ENCODE peak calls at places on chromosome 16, in four cellular contexts. One of them, this sample, is unnamed.

GRCh38 chr16:24539850-24540484 is 601 bp downstream of the RBBP6 start:
- DNase-seq in HCT116: no peak
- DNase-seq in HepG2: no peak
- DNase-seq in H1: no peak
- DNase-seq in this sample: no peak

GRCh38 chr16:69851491-69852240 is 89.5 kb downstream of the WWP2 start:
- DNase-seq in H1: no peak
- DNase-seq in HCT116: no peak
- DNase-seq in HepG2: no peak
- DNase-seq in this sample: no peak

GRCh38 chr16:6864670-6865069 is 468.0 kb upstream of the RBFOX1 start:
- DNase-seq in HepG2: no peak
- DNase-seq in H1: no peak
- DNase-seq in HCT116: no peak
- DNase-seq in this sample: no peak

GRCh38 chr16:67236551-67237395 is 9.8 kb downstream of the TMEM208 start:
- DNase-seq in H1: peak; percentile 98
- DNase-seq in HepG2: peak; percentile 46
- DNase-seq in HCT116: peak; percentile 69
- DNase-seq in this sample: peak; percentile 68

GRCh38 chr16:12089492-12090161 is 113.1 kb downstream of the SNX29 start:
- DNase-seq in HepG2: peak; percentile 48
- DNase-seq in HCT116: peak; percentile 12
- DNase-seq in H1: peak; percentile 66
- DNase-seq in this sample: no peak

GRCh38 chr16:1690810-1691209 is 12.7 kb downstream of the JPT2 start:
- DNase-seq in H1: no peak
- DNase-seq in HCT116: no peak
- DNase-seq in HepG2: no peak
- DNase-seq in this sample: no peak

GRCh38 chr16:13223666-13224065 is 322.3 kb downstream of the SHISA9 start:
- DNase-seq in H1: no peak
- DNase-seq in HepG2: no peak
- DNase-seq in HCT116: no peak
- DNase-seq in this sample: no peak

GRCh38 chr16:70527315-70527996 is 3.8 kb downstream of the SF3B3 start:
- DNase-seq in HepG2: no peak
- DNase-seq in H1: no peak
- DNase-seq in HCT116: no peak
- DNase-seq in this sample: no peak

GRCh38 chr16:30615358-30616076 is 5.3 kb upstream of the ZNF689 start:
- DNase-seq in HepG2: peak; percentile 76
- DNase-seq in H1: peak; percentile 100
- DNase-seq in HCT116: peak; percentile 48
- DNase-seq in this sample: peak; percentile 68

GRCh38 chr16:2008009-2008526 is 1.6 kb downstream of the ZNF598 start:
- DNase-seq in HepG2: no peak
- DNase-seq in H1: no peak
- DNase-seq in HCT116: no peak
- DNase-seq in this sample: no peak

GRCh38 chr16:1003551-1004347 is 22.2 kb downstream of the SOX8 start:
- DNase-seq in HepG2: no peak
- DNase-seq in HCT116: no peak
- DNase-seq in H1: no peak
- DNase-seq in this sample: no peak

GRCh38 chr16:55051571-55051970 is 120.9 kb downstream of the IRX5 start:
- DNase-seq in HepG2: no peak
- DNase-seq in H1: no peak
- DNase-seq in HCT116: no peak
- DNase-seq in this sample: no peak

GRCh38 chr16:55048745-55049144 is 118.1 kb downstream of the IRX5 start:
- DNase-seq in H1: no peak
- DNase-seq in HCT116: no peak
- DNase-seq in HepG2: no peak
- DNase-seq in this sample: no peak

GRCh38 chr16:55053071-55053415 is 122.4 kb downstream of the IRX5 start:
- DNase-seq in H1: no peak
- DNase-seq in HCT116: no peak
- DNase-seq in HepG2: no peak
- DNase-seq in this sample: no peak

GRCh38 chr16:55055262-55055661 is 124.6 kb downstream of the IRX5 start:
- DNase-seq in H1: no peak
- DNase-seq in HCT116: no peak
- DNase-seq in HepG2: no peak
- DNase-seq in this sample: peak; percentile 15

GRCh38 chr16:55052335-55053070 is 121.8 kb downstream of the IRX5 start:
- DNase-seq in HCT116: no peak
- DNase-seq in HepG2: no peak
- DNase-seq in H1: no peak
- DNase-seq in this sample: no peak
- TF ChIP-seq ZNF274 in HCT116: no peak
- TF ChIP-seq ZNF274 in HepG2: no peak
- TF ChIP-seq ZNF274 in H1: no peak
- TF ChIP-seq ZNF274 in this sample: no peak

GRCh38 chr16:74111583-74111982 is 185.0 kb upstream of the PSMD7 start:
- DNase-seq in HCT116: no peak
- DNase-seq in HepG2: no peak
- DNase-seq in H1: no peak
- DNase-seq in this sample: no peak
- TF ChIP-seq YY1 in HCT116: no peak
- TF ChIP-seq YY1 in HepG2: no peak
- TF ChIP-seq YY1 in H1: no peak
- TF ChIP-seq YY1 in this sample: no peak

DNA sequence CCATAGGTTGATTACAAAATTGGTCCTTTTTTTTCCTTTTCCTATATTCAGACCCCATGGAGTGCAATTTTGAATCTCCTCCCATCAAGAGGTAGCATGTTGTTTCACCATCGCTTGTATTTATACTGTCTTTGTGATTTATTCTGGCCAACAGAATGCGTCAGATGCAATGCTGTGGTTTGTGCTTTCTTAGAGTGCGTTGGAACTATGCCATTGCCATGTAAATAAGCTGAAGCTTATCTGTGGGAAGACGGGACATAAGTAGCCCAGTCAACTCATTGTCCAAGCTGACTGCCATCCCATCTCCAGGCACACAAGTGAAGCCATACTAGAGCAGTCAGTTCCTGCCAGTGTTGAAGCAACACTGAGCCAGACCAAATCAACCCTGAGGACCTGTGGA is 1339.3 kb upstream of the GOT2 start:
- DNase-seq in HCT116: no peak
- DNase-seq in HepG2: no peak
- DNase-seq in H1: no peak
- DNase-seq in this sample: no peak
- TF ChIP-seq ZNF274 in HCT116: no peak
- TF ChIP-seq ZNF274 in HepG2: no peak
- TF ChIP-seq ZNF274 in H1: no peak
- TF ChIP-seq ZNF274 in this sample: no peak

GRCh38 chr16:19001788-19002187 is 18.1 kb downstream of the TMC7 start:
- DNase-seq in HCT116: no peak
- DNase-seq in HepG2: no peak
- DNase-seq in H1: no peak
- DNase-seq in this sample: no peak
- TF ChIP-seq YY1 in HCT116: no peak
- TF ChIP-seq YY1 in HepG2: no peak
- TF ChIP-seq YY1 in H1: no peak
- TF ChIP-seq YY1 in this sample: no peak

GRCh38 chr16:72371307-72372081 is 199.5 kb upstream of the PMFBP1 start:
- DNase-seq in HCT116: peak; percentile 15
- DNase-seq in HepG2: no peak
- DNase-seq in H1: no peak
- DNase-seq in this sample: peak; percentile 76
- TF ChIP-seq ZNF274 in HCT116: no peak
- TF ChIP-seq ZNF274 in HepG2: no peak
- TF ChIP-seq ZNF274 in H1: no peak
- TF ChIP-seq ZNF274 in this sample: no peak

This sample was measured in NT2/D1.